ENCODE peak calls at places on chromosomes 6 and 20, in ten cellular contexts. One of them, this sample, is unnamed.

GRCh38 chr20:44355503-44356352 is at the start of gene HNF4A:
- DNase-seq in astrocyte of the spinal cord: no peak
- DNase-seq in T-helper 22 cell: no peak
- DNase-seq in AG10803: no peak
- DNase-seq in NCI-H1694 treated with DMSO at 0.1 percent for 48 hours: no peak
- DNase-seq in activated T-cell treated with anti-CD3 and anti-CD28 coated beads for 24 hours: no peak
- DNase-seq in globus pallidus: no peak
- DNase-seq in activated gamma-delta T cell treated with anti-CD3 and anti-CD28 coated beads, Interleukin-2, amount 50 U/mL, for 16 hours: no peak
- DNase-seq in HFFc6: no peak
- DNase-seq in activated naive CD4-positive, alpha-beta T cell treated with anti-CD3 and anti-CD28 coated beads for 36 hours: no peak
- DNase-seq in this sample: peak; percentile 89

GRCh38 chr6:110951986-110952794 is 6.3 kb upstream of the GTF3C6 start:
- DNase-seq in HFFc6: peak; percentile 64
- DNase-seq in NCI-H1694 treated with DMSO at 0.1 percent for 48 hours: no peak
- DNase-seq in T-helper 22 cell: no peak
- DNase-seq in globus pallidus: no peak
- DNase-seq in AG10803: peak; percentile 62
- DNase-seq in astrocyte of the spinal cord: peak; percentile 41
- DNase-seq in activated gamma-delta T cell treated with anti-CD3 and anti-CD28 coated beads, Interleukin-2, amount 50 U/mL, for 16 hours: no peak
- DNase-seq in activated T-cell treated with anti-CD3 and anti-CD28 coated beads for 24 hours: no peak
- DNase-seq in activated naive CD4-positive, alpha-beta T cell treated with anti-CD3 and anti-CD28 coated beads for 36 hours: no peak
- DNase-seq in this sample: peak; percentile 78

GRCh38 chr6:81331526-81331925 is 421.0 kb downstream of the TENT5A start:
- DNase-seq in activated naive CD4-positive, alpha-beta T cell treated with anti-CD3 and anti-CD28 coated beads for 36 hours: no peak
- DNase-seq in globus pallidus: no peak
- DNase-seq in activated gamma-delta T cell treated with anti-CD3 and anti-CD28 coated beads, Interleukin-2, amount 50 U/mL, for 16 hours: no peak
- DNase-seq in astrocyte of the spinal cord: peak; percentile 28
- DNase-seq in T-helper 22 cell: no peak
- DNase-seq in HFFc6: peak; percentile 90
- DNase-seq in NCI-H1694 treated with DMSO at 0.1 percent for 48 hours: no peak
- DNase-seq in AG10803: peak; percentile 88
- DNase-seq in activated T-cell treated with anti-CD3 and anti-CD28 coated beads for 24 hours: no peak
- DNase-seq in this sample: no peak

GRCh38 chr20:5008743-5009142 is 7.4 kb upstream of the SLC23A2 start:
- DNase-seq in HFFc6: no peak
- DNase-seq in AG10803: no peak
- DNase-seq in activated naive CD4-positive, alpha-beta T cell treated with anti-CD3 and anti-CD28 coated beads for 36 hours: no peak
- DNase-seq in astrocyte of the spinal cord: no peak
- DNase-seq in T-helper 22 cell: no peak
- DNase-seq in activated T-cell treated with anti-CD3 and anti-CD28 coated beads for 24 hours: no peak
- DNase-seq in globus pallidus: no peak
- DNase-seq in activated gamma-delta T cell treated with anti-CD3 and anti-CD28 coated beads, Interleukin-2, amount 50 U/mL, for 16 hours: no peak
- DNase-seq in NCI-H1694 treated with DMSO at 0.1 percent for 48 hours: no peak
- DNase-seq in this sample: no peak

GRCh38 chr6:105250523-105250922 is 70.7 kb upstream of the POPDC3 start:
- DNase-seq in astrocyte of the spinal cord: no peak
- DNase-seq in AG10803: peak; percentile 24
- DNase-seq in activated naive CD4-positive, alpha-beta T cell treated with anti-CD3 and anti-CD28 coated beads for 36 hours: no peak
- DNase-seq in T-helper 22 cell: no peak
- DNase-seq in activated T-cell treated with anti-CD3 and anti-CD28 coated beads for 24 hours: no peak
- DNase-seq in NCI-H1694 treated with DMSO at 0.1 percent for 48 hours: no peak
- DNase-seq in HFFc6: no peak
- DNase-seq in activated gamma-delta T cell treated with anti-CD3 and anti-CD28 coated beads, Interleukin-2, amount 50 U/mL, for 16 hours: no peak
- DNase-seq in globus pallidus: no peak
- DNase-seq in this sample: peak; percentile 3

GRCh38 chr6:6346427-6346826 is 26.0 kb upstream of the F13A1 start:
- DNase-seq in activated gamma-delta T cell treated with anti-CD3 and anti-CD28 coated beads, Interleukin-2, amount 50 U/mL, for 16 hours: no peak
- DNase-seq in AG10803: no peak
- DNase-seq in astrocyte of the spinal cord: no peak
- DNase-seq in HFFc6: no peak
- DNase-seq in activated naive CD4-positive, alpha-beta T cell treated with anti-CD3 and anti-CD28 coated beads for 36 hours: no peak
- DNase-seq in activated T-cell treated with anti-CD3 and anti-CD28 coated beads for 24 hours: no peak
- DNase-seq in NCI-H1694 treated with DMSO at 0.1 percent for 48 hours: no peak
- DNase-seq in T-helper 22 cell: no peak
- DNase-seq in globus pallidus: no peak
- DNase-seq in this sample: no peak

GRCh38 chr20:44810391-44811149 is at the start of gene RIMS4:
- DNase-seq in HFFc6: no peak
- DNase-seq in NCI-H1694 treated with DMSO at 0.1 percent for 48 hours: peak; percentile 12
- DNase-seq in AG10803: no peak
- DNase-seq in astrocyte of the spinal cord: no peak
- DNase-seq in activated T-cell treated with anti-CD3 and anti-CD28 coated beads for 24 hours: no peak
- DNase-seq in activated gamma-delta T cell treated with anti-CD3 and anti-CD28 coated beads, Interleukin-2, amount 50 U/mL, for 16 hours: no peak
- DNase-seq in activated naive CD4-positive, alpha-beta T cell treated with anti-CD3 and anti-CD28 coated beads for 36 hours: no peak
- DNase-seq in T-helper 22 cell: no peak
- DNase-seq in globus pallidus: no peak
- DNase-seq in this sample: peak; percentile 65

GRCh38 chr20:2539341-2539740 is 3.0 kb downstream of the TMC2 start:
- DNase-seq in HFFc6: no peak
- DNase-seq in NCI-H1694 treated with DMSO at 0.1 percent for 48 hours: no peak
- DNase-seq in activated gamma-delta T cell treated with anti-CD3 and anti-CD28 coated beads, Interleukin-2, amount 50 U/mL, for 16 hours: no peak
- DNase-seq in astrocyte of the spinal cord: no peak
- DNase-seq in activated naive CD4-positive, alpha-beta T cell treated with anti-CD3 and anti-CD28 coated beads for 36 hours: no peak
- DNase-seq in T-helper 22 cell: no peak
- DNase-seq in globus pallidus: peak; percentile 91
- DNase-seq in AG10803: no peak
- DNase-seq in activated T-cell treated with anti-CD3 and anti-CD28 coated beads for 24 hours: no peak
- DNase-seq in this sample: no peak

GRCh38 chr6:34568341-34568680 is 12.2 kb upstream of the SPDEF start:
- DNase-seq in HFFc6: no peak
- DNase-seq in T-helper 22 cell: no peak
- DNase-seq in globus pallidus: no peak
- DNase-seq in AG10803: no peak
- DNase-seq in astrocyte of the spinal cord: no peak
- DNase-seq in NCI-H1694 treated with DMSO at 0.1 percent for 48 hours: no peak
- DNase-seq in activated T-cell treated with anti-CD3 and anti-CD28 coated beads for 24 hours: no peak
- DNase-seq in activated gamma-delta T cell treated with anti-CD3 and anti-CD28 coated beads, Interleukin-2, amount 50 U/mL, for 16 hours: no peak
- DNase-seq in activated naive CD4-positive, alpha-beta T cell treated with anti-CD3 and anti-CD28 coated beads for 36 hours: no peak
- DNase-seq in this sample: no peak

GRCh38 chr6:4994741-4995140 is 9.1 kb downstream of the RPP40 start:
- DNase-seq in AG10803: no peak
- DNase-seq in activated T-cell treated with anti-CD3 and anti-CD28 coated beads for 24 hours: no peak
- DNase-seq in NCI-H1694 treated with DMSO at 0.1 percent for 48 hours: no peak
- DNase-seq in astrocyte of the spinal cord: no peak
- DNase-seq in HFFc6: no peak
- DNase-seq in activated gamma-delta T cell treated with anti-CD3 and anti-CD28 coated beads, Interleukin-2, amount 50 U/mL, for 16 hours: no peak
- DNase-seq in T-helper 22 cell: no peak
- DNase-seq in activated naive CD4-positive, alpha-beta T cell treated with anti-CD3 and anti-CD28 coated beads for 36 hours: no peak
- DNase-seq in globus pallidus: no peak
- DNase-seq in this sample: no peak

This sample was measured in DMS53.